ENCODE peak calls at places on chromosomes 12 and 14, in eight cellular contexts. A is IMR-90, V is K562, I is HepG2, J is A549, Q is SK-N-SH, E is GM12878, H is H1. B is an unnamed sample.

GRCh38 chr12:22738945-22739344 is 114.0 kb downstream of the ETNK1 start:
- DNase-seq in E (no peak), H (no peak), A (no peak), J (no peak), Q (no peak), V (no peak), I (no peak), B (no peak)

GRCh38 chr14:78673845-78674244 is 503.7 kb downstream of the NRXN3 start:
- DNase-seq in J (no peak), V (no peak), H (no peak), A (no peak), I (no peak), Q (no peak), E (no peak), B (no peak)

GRCh38 chr14:83085141-83085540 is 1551.5 kb upstream of the SEL1L start:
- DNase-seq in V (no peak), E (no peak), Q (no peak), I (no peak), J (no peak), H (no peak), A (peak), B (no peak)

GRCh38 chr12:15897433-15897832 is 13.7 kb upstream of the DERA start:
- DNase-seq in A (no peak), J (no peak), E (no peak), I (no peak), Q (no peak), H (no peak), V (no peak), B (no peak)

GRCh38 chr14:73463411-73463810 is 5.1 kb upstream of the NUMB start:
- DNase-seq in H (no peak), E (no peak), J (peak), A (peak), I (peak), Q (no peak), V (no peak), B (no peak)

GRCh38 chr14:66507181-66507721 is 696 bp upstream of the GPHN start:
- DNase-seq in Q (no peak), V (no peak), A (no peak), I (no peak), E (no peak), J (no peak), H (no peak), B (peak)

GRCh38 chr14:23468704-23469126 is 788 bp upstream of the NGDN start:
- DNase-seq in A (no peak), V (no peak), E (no peak), Q (no peak), J (no peak), I (no peak), H (no peak), B (no peak)

GRCh38 chr12:70733385-70733784 is 96.2 kb upstream of the PTPRB start:
- DNase-seq in V (peak), H (peak), I (peak), E (peak), J (peak), A (peak), Q (peak), B (peak)

GRCh38 chr12:1115471-1116242 is 124.6 kb downstream of the ERC1 start:
- DNase-seq in E (no peak), Q (no peak), V (no peak), J (no peak), H (no peak), I (no peak), A (peak), B (peak)

GRCh38 chr14:94213021-94213420 is 38.9 kb downstream of the PPP4R4 start:
- DNase-seq in I (no peak), V (no peak), Q (no peak), A (peak), E (no peak), H (no peak), J (no peak), B (no peak)

GRCh38 chr12:112466011-112466422 is 47.3 kb downstream of the PTPN11 start:
- DNase-seq in H (no peak), E (no peak), I (peak), A (no peak), Q (no peak), J (no peak), V (no peak), B (no peak)

GRCh38 chr14:50961606-50962259 is 17.4 kb upstream of the PYGL start:
- DNase-seq in E (no peak), A (peak), Q (peak), I (no peak), J (peak), H (no peak), V (no peak), B (no peak)

GRCh38 chr14:24032727-24033418 is 18.9 kb upstream of the CARMIL3 start:
- DNase-seq in J (peak), H (no peak), I (peak), Q (no peak), E (no peak), A (peak), V (no peak), B (no peak)

GRCh38 chr12:130526813-130527212 is 189.1 kb downstream of the PIWIL1 start:
- DNase-seq in J (peak), I (peak), V (peak), H (peak), E (no peak), A (no peak), Q (no peak), B (no peak)

GRCh38 chr14:68285421-68286179 is 466.0 kb downstream of the RAD51B start:
- DNase-seq in J (no peak), V (no peak), H (no peak), E (peak), A (no peak), I (no peak), Q (no peak), B (no peak)

GRCh38 chr14:71478542-71478941 is 453.7 kb upstream of the RGS6 start:
- DNase-seq in H (no peak), A (peak), E (no peak), I (no peak), V (no peak), Q (no peak), J (no peak), B (no peak)

GRCh38 chr12:19398376-19399363 is 40.6 kb upstream of the AEBP2 start:
- DNase-seq in A (no peak), I (no peak), E (no peak), Q (no peak), H (no peak), V (no peak), J (no peak), B (no peak)

GRCh38 chr12:8508912-8509841 is 4.1 kb upstream of the CLEC4D start:
- DNase-seq in V (no peak), H (no peak), J (no peak), A (no peak), Q (no peak), I (no peak), E (no peak), B (no peak)

GRCh38 chr14:106185837-106186233 is 659.5 kb downstream of the TMEM121 start:
- DNase-seq in V (no peak), I (no peak), J (no peak), H (no peak), A (no peak), E (no peak), Q (no peak), B (no peak)

DNA sequence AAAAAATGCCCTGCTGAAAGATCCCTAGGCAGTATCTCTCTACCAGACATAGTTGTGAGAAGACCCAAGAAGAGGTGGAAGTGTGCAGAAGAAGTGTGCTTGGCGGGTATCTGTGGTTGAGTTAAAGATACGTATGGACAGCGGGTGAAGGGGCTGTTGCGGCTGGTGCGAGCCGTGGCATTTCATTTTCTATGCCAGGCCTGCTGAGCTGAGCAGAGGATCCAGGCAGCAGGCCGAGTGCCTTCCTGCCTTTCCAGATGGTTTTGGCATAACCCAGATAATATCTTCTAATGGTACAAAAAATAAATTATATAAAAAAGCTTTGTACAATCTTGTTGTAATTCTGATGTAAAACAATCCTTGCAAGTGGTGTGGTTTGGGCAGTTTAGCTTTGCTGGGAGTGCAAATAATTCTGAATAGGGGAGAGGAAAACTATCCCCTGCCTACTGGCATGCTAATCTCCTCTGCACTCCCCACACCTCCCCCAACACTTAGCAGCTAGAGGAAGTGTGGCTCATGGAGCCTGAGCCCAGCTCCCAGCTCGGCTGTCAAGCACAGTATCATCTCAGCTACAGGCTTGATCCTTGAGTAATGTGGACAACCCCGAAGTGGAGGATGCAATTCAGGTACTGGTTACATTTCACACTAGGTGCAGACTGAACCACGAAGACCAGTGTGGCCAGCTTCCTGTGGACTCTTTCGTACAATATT is 168.9 kb downstream of the VRK1 start:
- DNase-seq in J (no peak), A (no peak), Q (peak), V (no peak), E (no peak), H (no peak), I (no peak), B (no peak)
- TF ChIP-seq RAD21 in J (no peak), A (no peak), Q (no peak), V (no peak), E (no peak), H (no peak), I (no peak), B (no peak)

GRCh38 chr14:36646664-36647416 is 14.8 kb upstream of the PAX9 start:
- DNase-seq in A (no peak), J (no peak), E (no peak), I (no peak), V (no peak), Q (no peak), H (no peak), B (no peak)

GRCh38 chr14:36649872-36650650 is 11.6 kb upstream of the PAX9 start:
- DNase-seq in V (no peak), J (no peak), A (no peak), Q (no peak), E (no peak), H (no peak), I (no peak), B (no peak)

GRCh38 chr14:36652542-36653201 is 9.0 kb upstream of the PAX9 start:
- DNase-seq in Q (no peak), J (no peak), E (no peak), V (no peak), A (no peak), H (no peak), I (no peak), B (no peak)

GRCh38 chr14:36647417-36647826 is 14.2 kb upstream of the PAX9 start:
- DNase-seq in Q (no peak), I (no peak), A (no peak), H (no peak), E (no peak), V (no peak), J (no peak), B (no peak)

DNA sequence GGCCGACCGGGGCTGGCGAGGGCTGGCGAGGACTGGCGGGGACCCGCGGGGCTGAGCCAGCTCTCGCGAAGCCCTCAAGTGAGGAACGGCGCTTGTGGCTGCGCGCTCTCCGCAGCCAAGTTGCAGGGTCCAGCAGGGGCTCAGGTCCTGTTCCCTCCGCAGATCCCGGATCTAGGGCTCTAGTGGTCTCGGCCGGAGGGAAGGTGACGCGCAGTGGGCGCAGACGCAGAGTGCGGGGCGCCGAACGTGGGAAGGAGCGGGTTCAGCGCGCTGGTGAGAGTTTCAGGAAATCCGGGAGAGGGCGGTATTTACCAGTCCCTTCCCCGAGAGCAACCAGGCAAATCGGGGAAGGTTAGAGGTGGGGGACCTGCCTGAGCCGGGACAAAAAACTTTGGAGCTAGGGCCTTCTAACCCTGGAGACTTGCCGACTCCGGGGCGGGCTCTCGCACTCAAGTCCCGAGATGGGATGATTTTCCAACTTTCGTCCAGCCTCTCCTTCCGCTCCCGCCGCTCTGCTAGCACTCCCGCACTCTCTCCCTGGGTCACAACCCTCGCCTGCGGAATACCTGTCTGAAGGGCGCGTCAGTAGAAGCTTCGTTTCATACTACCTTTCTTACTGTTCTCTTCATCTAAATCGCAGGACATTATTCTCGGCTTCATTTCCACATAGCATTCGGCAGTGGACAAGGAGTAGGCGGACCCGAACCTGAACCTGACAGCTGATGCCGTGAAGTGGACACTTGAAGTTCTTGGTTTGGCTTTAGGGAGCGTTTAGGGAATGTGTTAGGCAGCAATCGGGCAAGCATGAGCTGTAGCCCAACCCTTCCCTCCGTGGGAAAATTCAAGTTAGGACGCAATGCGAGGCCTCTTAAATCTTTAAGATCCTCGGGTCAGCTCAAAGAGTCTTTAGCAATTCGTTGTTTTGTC is 13.6 kb upstream of the PAX9 start:
- DNase-seq in J (peak), H (no peak), Q (peak), A (peak), I (peak), V (peak), E (no peak), B (no peak)
- TF ChIP-seq RAD21 in J (peak), H (peak), Q (peak), A (peak), I (peak), V (peak), E (peak), B (peak)

DNA sequence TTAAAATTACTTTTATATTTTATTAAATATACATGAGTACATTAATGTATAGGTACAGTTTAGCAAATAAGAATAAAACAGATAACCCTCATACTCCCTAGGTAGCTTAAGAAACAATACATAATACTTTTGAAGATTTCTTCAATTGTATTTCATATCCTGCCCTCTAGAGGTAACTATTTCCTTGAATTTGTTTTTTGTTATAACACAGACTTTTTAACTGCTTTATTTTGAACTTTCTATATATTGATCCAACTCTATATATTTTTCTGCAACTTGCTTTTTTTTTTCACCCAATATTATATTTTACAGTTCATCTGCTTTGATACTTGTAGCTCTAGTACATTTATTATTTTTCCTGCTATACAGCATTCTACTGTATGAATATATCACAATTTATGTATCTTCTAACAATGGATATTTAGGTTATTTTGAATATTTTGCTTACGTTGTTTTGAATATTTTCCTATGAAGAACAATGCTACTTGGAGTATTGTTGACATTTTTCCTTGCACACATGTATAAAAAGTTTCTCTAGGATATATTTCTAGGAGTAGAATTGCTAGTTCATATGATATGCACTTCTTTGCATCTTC is 72.8 kb upstream of the ABCD2 start:
- DNase-seq in J (no peak), E (no peak), V (no peak), A (no peak), Q (peak), I (no peak), H (no peak), B (peak)
- TF ChIP-seq RAD21 in J (peak), E (peak), V (peak), A (no peak), Q (peak), I (no peak), H (no peak), B (peak)

GRCh38 chr12:121209221-121209620 is 708 bp upstream of the P2RX4 start:
- DNase-seq in J (no peak), I (no peak), A (no peak), H (no peak), Q (no peak), E (no peak), V (no peak), B (no peak)
- TF ChIP-seq RAD21 in J (no peak), I (no peak), A (no peak), H (no peak), Q (no peak), E (no peak), V (no peak), B (no peak)

GRCh38 chr12:10753066-10753465 is 29.9 kb upstream of the YBX3 start:
- DNase-seq in J (no peak), Q (no peak), H (no peak), I (no peak), E (no peak), A (peak), V (no peak), B (no peak)
- TF ChIP-seq RAD21 in J (no peak), Q (no peak), H (no peak), I (no peak), E (no peak), A (no peak), V (no peak), B (no peak)